ENCODE peak calls at places on chromosomes 7 and 10, in ten cellular contexts. G is EH; Y is stimulated activated CD8-positive, alpha-beta memory T cell treated with anti-CD3 and anti-CD28 coated beads, Interleukin-2, amount 100 ng/mL, for 48 hours; M is NCI-H2171 treated with DMSO at 0.1 percent for 48 hours; L is activated CD8-positive, alpha-beta memory T cell treated with anti-CD3 and anti-CD28 coated beads, Interleukin-2, amount 50 U/mL, for 48 hours; T is T-helper 2 cell; U is activated naive CD4-positive, alpha-beta T cell treated with anti-CD3 and anti-CD28 coated beads, Interleukin-2, amount 10 ng/mL, durations not matched to agents 7 days and 5 days; B is lower lobe of right lung; Q is breast epithelium; I is T-cell. D is an unnamed sample.

GRCh38 chr7:157096286-157097055 is 42.3 kb upstream of the UBE3C start:
- DNase-seq in I (no peak), U (no peak), T (no peak), G (peak; percentile 1), Y (no peak), L (no peak), M (no peak), Q (no peak), B (no peak), D (no peak)

GRCh38 chr10:31760674-31761081 is 168.0 kb downstream of the ARHGAP12 start:
- DNase-seq in Y (no peak), U (no peak), L (no peak), M (no peak), Q (no peak), B (no peak), G (no peak), T (no peak), I (no peak), D (peak; percentile 27)

GRCh38 chr10:3118621-3119020 is 51.3 kb downstream of the PFKP start:
- DNase-seq in M (no peak), I (no peak), L (no peak), Q (no peak), B (no peak), U (no peak), G (no peak), Y (no peak), T (no peak), D (no peak)

GRCh38 chr10:130957423-130957822 is 354.1 kb downstream of the TCERG1L start:
- DNase-seq in Y (no peak), Q (no peak), U (no peak), G (no peak), T (no peak), B (no peak), L (no peak), M (no peak), I (no peak), D (no peak)

GRCh38 chr10:88318803-88319202 is 264.3 kb downstream of the RNLS start:
- DNase-seq in Q (no peak), M (peak; percentile 0), L (no peak), G (no peak), Y (no peak), T (no peak), U (peak; percentile 23), B (no peak), I (no peak), D (peak; percentile 44)

GRCh38 chr10:71998840-71999194 is 34.6 kb downstream of the CHST3 start:
- DNase-seq in T (no peak), Y (no peak), B (no peak), M (no peak), L (no peak), Q (no peak), I (no peak), G (peak; percentile 97), U (no peak), D (no peak)

GRCh38 chr10:122127943-122128342 is 139.0 kb downstream of the TACC2 start:
- DNase-seq in U (no peak), Q (no peak), I (no peak), M (peak; percentile 11), T (no peak), B (no peak), G (peak; percentile 53), L (no peak), Y (no peak), D (no peak)

GRCh38 chr7:109836016-109836415 is 1254.9 kb upstream of the LRRN3 start:
- DNase-seq in Q (no peak), L (no peak), T (no peak), Y (no peak), I (no peak), U (no peak), B (no peak), M (no peak), G (peak; percentile 8), D (no peak)

GRCh38 chr10:63539377-63539776 is 18.2 kb downstream of the REEP3 start:
- DNase-seq in I (no peak), T (no peak), M (no peak), G (no peak), U (no peak), Y (no peak), Q (no peak), B (no peak), L (no peak), D (no peak)

GRCh38 chr7:155483868-155484325 is 26.0 kb downstream of the EN2 start:
- DNase-seq in L (no peak), Y (no peak), I (no peak), M (no peak), U (no peak), B (no peak), G (peak; percentile 11), Q (no peak), T (no peak), D (no peak)

GRCh38 chr7:3028071-3028766 is 15.4 kb downstream of the CARD11 start:
- DNase-seq in M (peak; percentile 74), L (peak; percentile 72), Q (peak; percentile 51), I (no peak), U (peak; percentile 33), T (no peak), B (no peak), G (peak; percentile 33), Y (no peak), D (peak; percentile 16)

GRCh38 chr7:134850048-134850447 is 70.6 kb downstream of the CALD1 start:
- DNase-seq in B (no peak), L (no peak), G (peak; percentile 45), I (no peak), U (no peak), Q (no peak), T (no peak), Y (no peak), M (no peak), D (no peak)

GRCh38 chr7:34036069-34036920 is 131.0 kb downstream of the BMPER start:
- DNase-seq in I (no peak), T (no peak), B (no peak), M (no peak), G (no peak), Y (no peak), U (no peak), Q (no peak), L (no peak), D (no peak)

GRCh38 chr10:88039496-88040200 is 176.2 kb downstream of the PTEN start:
- DNase-seq in U (no peak), Y (no peak), T (no peak), B (no peak), M (no peak), Q (no peak), I (no peak), G (peak; percentile 62), L (no peak), D (no peak)

GRCh38 chr7:151008511-151009323 is 15.6 kb downstream of the ATG9B start:
- DNase-seq in M (no peak), B (peak; percentile 73), G (peak; percentile 20), L (peak; percentile 98), Y (peak; percentile 79), I (peak; percentile 63), U (peak; percentile 72), Q (no peak), T (peak; percentile 60), D (peak; percentile 80)

GRCh38 chr7:21089653-21090052 is 303.0 kb upstream of the SP8 start:
- DNase-seq in L (no peak), M (no peak), B (no peak), Y (no peak), G (no peak), T (no peak), U (no peak), I (no peak), Q (no peak), D (peak; percentile 8)

GRCh38 chr7:85160223-85160622 is 26.6 kb downstream of the SEMA3D start:
- DNase-seq in Y (no peak), L (no peak), M (no peak), I (no peak), T (no peak), B (no peak), Q (no peak), G (peak; percentile 84), U (no peak), D (peak; percentile 45)

GRCh38 chr7:132592947-132593335 is 16.7 kb upstream of the PLXNA4 start:
- DNase-seq in U (no peak), I (no peak), Q (no peak), Y (no peak), G (no peak), T (no peak), L (no peak), B (no peak), M (no peak), D (no peak)

GRCh38 chr7:50808282-50808888 is 25.7 kb upstream of the GRB10 start:
- DNase-seq in M (no peak), I (no peak), Q (no peak), U (no peak), G (no peak), L (no peak), B (no peak), Y (no peak), T (no peak), D (no peak)

GRCh38 chr7:50662059-50662689 is 97.0 kb upstream of the DDC start:
- DNase-seq in Y (no peak), B (no peak), G (no peak), T (no peak), L (peak; percentile 56), M (no peak), Q (no peak), U (peak; percentile 60), I (peak; percentile 10), D (peak; percentile 14)

GRCh38 chr10:123622381-123622780 is 43.8 kb upstream of the GPR26 start:
- DNase-seq in M (peak; percentile 64), T (no peak), Q (no peak), L (no peak), B (no peak), Y (no peak), I (no peak), U (no peak), G (peak; percentile 89), D (no peak)

GRCh38 chr10:101229275-101230184 is at the start of gene LBX1:
- DNase-seq in G (no peak), I (no peak), L (no peak), Y (no peak), Q (no peak), B (no peak), U (no peak), M (no peak), T (no peak), D (no peak)

GRCh38 chr7:114141415-114141814 is 222.6 kb upstream of the PPP1R3A start:
- DNase-seq in Q (no peak), Y (no peak), L (no peak), B (no peak), M (no peak), G (no peak), T (no peak), U (no peak), I (no peak), D (no peak)

GRCh38 chr10:63376560-63377304 is 89.0 kb downstream of the JMJD1C start:
- DNase-seq in Q (no peak), T (no peak), U (no peak), B (no peak), M (no peak), L (no peak), I (no peak), G (peak; percentile 93), Y (no peak), D (peak; percentile 82)

GRCh38 chr7:2261611-2262010 is 19.6 kb downstream of the NUDT1 start:
- DNase-seq in G (no peak), B (peak; percentile 43), U (peak; percentile 28), Q (no peak), T (no peak), I (peak; percentile 34), L (no peak), Y (no peak), M (no peak), D (peak; percentile 59)

D was measured in GM12865.